ENCODE peak calls at places on chromosomes 7 and 10, in five cellular contexts. E is mesendoderm; W is caudate nucleus; M is neural crest cell; A is activated naive CD4-positive, alpha-beta T cell treated with anti-CD3 and anti-CD28 coated beads, Interleukin-2, amount 10 ng/mL, durations not matched to agents 7 days and 5 days. X is an unnamed sample.

GRCh38 chr7:51033722-51034530 is 251.2 kb upstream of the GRB10 start:
- DNase-seq in M (no peak), A (no peak), W (no peak), E (no peak), X (no peak)

GRCh38 chr7:67847063-67847798 is 850.6 kb downstream of the TYW1 start:
- DNase-seq in E (no peak), W (no peak), M (no peak), A (no peak), X (no peak)

GRCh38 chr7:159105845-159106614 is 38.6 kb downstream of the VIPR2 start:
- DNase-seq in A (peak), W (no peak), M (no peak), E (peak), X (no peak)

GRCh38 chr7:135770139-135770710 is 21.6 kb upstream of the FAM180A start:
- DNase-seq in A (no peak), E (no peak), W (no peak), M (no peak), X (no peak)

GRCh38 chr10:3526721-3527120 is 258.3 kb downstream of the KLF6 start:
- DNase-seq in E (no peak), A (no peak), M (no peak), W (no peak), X (no peak)

GRCh38 chr10:22010973-22011408 is 7.5 kb upstream of the DNAJC1 start:
- DNase-seq in E (no peak), W (no peak), A (no peak), M (no peak), X (no peak)

GRCh38 chr10:123848564-123849457 is 42.8 kb downstream of the CPXM2 start:
- DNase-seq in A (no peak), E (no peak), W (no peak), M (no peak), X (peak)

GRCh38 chr10:71975087-71975890 is 11.1 kb downstream of the CHST3 start:
- DNase-seq in A (no peak), M (no peak), E (no peak), W (peak), X (peak)

GRCh38 chr7:14389052-14389988 is 399.9 kb upstream of the ETV1 start:
- DNase-seq in E (no peak), W (no peak), M (no peak), A (no peak), X (no peak)

GRCh38 chr10:92291921-92292860 is 1.2 kb downstream of the MARCHF5 start:
- DNase-seq in W (no peak), E (peak), M (peak), A (peak), X (peak)

GRCh38 chr10:70162892-70163201 is 7.5 kb downstream of the SAR1A start:
- DNase-seq in M (no peak), E (no peak), A (peak), W (no peak), X (no peak)

GRCh38 chr7:127769696-127770400 is 117.9 kb downstream of the SND1 start:
- DNase-seq in M (no peak), W (no peak), E (no peak), A (no peak), X (no peak)

GRCh38 chr7:93374345-93374940 is 142.3 kb downstream of the VPS50 start:
- DNase-seq in W (no peak), M (no peak), A (no peak), E (peak), X (peak)

GRCh38 chr10:29734980-29735627 is 100.3 kb upstream of the SVIL start:
- DNase-seq in E (peak), W (no peak), A (peak), M (peak), X (peak)

GRCh38 chr10:78571286-78571685 is 497.5 kb upstream of the ZMIZ1 start:
- DNase-seq in E (no peak), W (no peak), A (no peak), M (no peak), X (no peak)

GRCh38 chr10:69676301-69676700 is 46.3 kb downstream of the FAM241B start:
- DNase-seq in W (no peak), A (no peak), E (no peak), M (no peak), X (no peak)

GRCh38 chr10:42958142-42958868 is 118.6 kb upstream of the RET start:
- DNase-seq in M (no peak), A (no peak), E (no peak), W (no peak), X (no peak)

GRCh38 chr7:48088559-48089414 is at the start of gene UPP1:
- DNase-seq in W (no peak), M (peak), A (peak), E (peak), X (peak)

GRCh38 chr7:50798126-50798525 is 15.4 kb upstream of the GRB10 start:
- DNase-seq in E (no peak), A (no peak), M (no peak), W (no peak), X (no peak)

GRCh38 chr7:91719008-91719407 is 161.5 kb downstream of the MTERF1 start:
- DNase-seq in W (no peak), A (no peak), M (no peak), E (peak), X (no peak)

GRCh38 chr10:3895045-3895609 is 110.1 kb upstream of the KLF6 start:
- DNase-seq in M (no peak), E (no peak), W (no peak), A (no peak), X (peak)

GRCh38 chr7:89311886-89312285 is 516.3 kb upstream of the TEX47 start:
- DNase-seq in W (no peak), M (no peak), E (peak), A (no peak), X (no peak)

GRCh38 chr10:49177391-49178355 is 10.5 kb downstream of the TMEM273 start:
- DNase-seq in M (no peak), E (no peak), W (no peak), A (peak), X (peak)

GRCh38 chr7:143239822-143240221 is 18.0 kb downstream of the TAS2R40 start:
- DNase-seq in A (no peak), E (no peak), M (no peak), W (no peak), X (no peak)

GRCh38 chr7:100396421-100396982 is 23.2 kb downstream of the PILRA start:
- DNase-seq in A (peak), W (no peak), E (no peak), M (no peak), X (no peak)

GRCh38 chr10:122333037-122333436 is 41.5 kb upstream of the PLEKHA1 start:
- DNase-seq in A (no peak), W (no peak), M (no peak), E (no peak), X (no peak)

GRCh38 chr10:73163096-73163495 is 4.7 kb downstream of the ECD start:
- DNase-seq in A (no peak), E (no peak), W (no peak), M (no peak), X (no peak)

GRCh38 chr10:113087082-113088029 is 137.3 kb downstream of the TCF7L2 start:
- DNase-seq in W (no peak), E (peak), M (no peak), A (no peak), X (peak)

GRCh38 chr7:34501161-34501560 is 156.9 kb upstream of the NPSR1 start:
- DNase-seq in W (peak), E (no peak), A (no peak), M (no peak), X (no peak)

GRCh38 chr7:137874390-137874789 is 27.6 kb upstream of the DGKI start:
- DNase-seq in E (no peak), M (no peak), W (no peak), A (no peak), X (no peak)

GRCh38 chr10:20879136-20879535 is 18.0 kb downstream of the NEBL start:
- DNase-seq in W (no peak), M (no peak), E (no peak), A (no peak), X (no peak)

GRCh38 chr10:80462277-80462985 is 8.3 kb downstream of the TSPAN14 start:
- DNase-seq in W (no peak), A (no peak), E (no peak), M (no peak), X (no peak)

GRCh38 chr7:47543659-47544058 is 38.3 kb downstream of the TNS3 start:
- DNase-seq in A (no peak), E (no peak), W (no peak), M (no peak), X (no peak)

X was measured in foreskin keratinocyte.